ENCODE peak calls at places on chromosome 12, in seven cellular contexts. S, Y, R, V, U, T and P are unnamed samples. For H3K27me3, the result is how much of the 10 kb centered on the place peaks cover.

GRCh38 chr12:4032906-4033628 is 159.9 kb upstream of the PARP11 start:
- DNase-seq in U (no peak), S (no peak), Y (peak), V (no peak), R (no peak), T (peak), P (no peak)

GRCh38 chr12:125403145-125403789 is 338.0 kb downstream of the AACS start:
- DNase-seq in V (no peak), T (no peak), R (peak), S (no peak), U (no peak), Y (peak), P (no peak)

GRCh38 chr12:47033081-47033480 is 46.3 kb upstream of the PCED1B start:
- DNase-seq in U (no peak), S (peak), Y (peak), T (no peak), R (no peak), V (no peak), P (no peak)

GRCh38 chr12:1594045-1594294 is 411 bp downstream of the FBXL14 start:
- DNase-seq in Y (peak), T (no peak), S (peak), R (peak), U (no peak), V (peak), P (peak)

GRCh38 chr12:124695861-124696260 is 128.4 kb upstream of the NCOR2 start:
- DNase-seq in V (no peak), U (no peak), Y (peak), R (peak), T (no peak), S (no peak), P (no peak)

GRCh38 chr12:8647968-8648367 is 14.7 kb downstream of the MFAP5 start:
- DNase-seq in T (no peak), S (no peak), V (no peak), U (no peak), R (peak), Y (no peak), P (no peak)

GRCh38 chr12:65568517-65568916 is 255.8 kb upstream of the HMGA2 start:
- DNase-seq in R (no peak), S (no peak), V (no peak), U (no peak), Y (peak), T (no peak), P (no peak)

GRCh38 chr12:97781342-97781741 is 318.7 kb downstream of the RMST start:
- DNase-seq in U (no peak), T (no peak), R (no peak), V (no peak), S (no peak), Y (no peak), P (no peak)

GRCh38 chr12:126509587-126509986 is 1444.4 kb downstream of the AACS start:
- DNase-seq in T (no peak), S (no peak), Y (no peak), U (no peak), V (no peak), R (no peak), P (no peak)

GRCh38 chr12:10404798-10405197 is 4.8 kb downstream of the KLRC4 start:
- DNase-seq in S (no peak), T (no peak), Y (no peak), U (no peak), V (no peak), R (no peak), P (no peak)

GRCh38 chr12:33296529-33296928 is 143.1 kb downstream of the SYT10 start:
- DNase-seq in R (no peak), S (no peak), Y (no peak), V (no peak), T (no peak), U (no peak), P (no peak)

GRCh38 chr12:49692851-49693250 is 14.4 kb downstream of the FMNL3 start:
- DNase-seq in T (no peak), U (no peak), S (no peak), R (no peak), V (no peak), Y (no peak), P (no peak)

GRCh38 chr12:101667591-101667990 is 29.8 kb upstream of the CHPT1 start:
- DNase-seq in S (no peak), T (no peak), R (no peak), U (no peak), Y (no peak), V (no peak), P (no peak)

GRCh38 chr12:58757422-58757821 is 162.9 kb downstream of the LRIG3 start:
- DNase-seq in V (no peak), S (no peak), Y (peak), T (no peak), U (no peak), R (no peak), P (no peak)

GRCh38 chr12:48917857-48918537 is 7.3 kb downstream of the FKBP11 start:
- DNase-seq in R (no peak), U (no peak), V (no peak), T (no peak), Y (no peak), S (no peak), P (no peak)

GRCh38 chr12:64627781-64628180 is 17.5 kb downstream of the RASSF3 start:
- DNase-seq in Y (peak), R (no peak), U (no peak), S (no peak), V (no peak), T (no peak), P (no peak)

GRCh38 chr12:15220451-15220850 is 766 bp downstream of the RERG start:
- DNase-seq in Y (no peak), V (no peak), U (no peak), T (no peak), R (no peak), S (no peak), P (no peak)

GRCh38 chr12:9244894-9245293 is 36.7 kb upstream of the PZP start:
- DNase-seq in U (no peak), T (no peak), V (no peak), R (no peak), S (no peak), Y (peak), P (no peak)

DNA sequence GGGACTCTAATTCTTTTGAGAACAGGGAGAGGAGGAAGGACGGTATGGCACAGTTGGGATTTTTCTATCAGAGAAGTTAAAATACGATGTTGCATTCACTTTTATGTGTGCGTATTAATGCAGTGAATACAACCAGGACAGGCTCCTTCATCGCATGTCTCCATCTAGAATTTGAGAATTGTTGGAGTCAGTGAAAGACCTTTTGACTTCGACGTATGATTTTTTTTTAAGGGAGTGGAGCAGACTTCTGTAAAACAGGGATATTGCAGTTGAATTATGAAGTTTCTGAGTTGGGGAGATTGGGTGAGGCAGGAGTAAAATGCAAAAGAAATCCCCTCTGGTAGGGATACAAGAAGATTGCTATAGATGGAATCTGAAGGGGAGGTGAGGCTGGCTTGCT is 9.6 kb upstream of the TBX3 start:
- DNase-seq in V (no peak), R (no peak), U (no peak), Y (no peak), T (no peak), S (no peak), P (no peak)
- H3K27me3 ChIP-seq in V (under half), R (half or more), U (under half), Y (under half), T (under half), S (half or more), P (half or more)

GRCh38 chr12:102970780-102971179 is 13.3 kb downstream of the ASCL1 start:
- DNase-seq in Y (no peak), R (no peak), S (no peak), V (no peak), U (no peak), T (no peak), P (no peak)
- H3K27me3 ChIP-seq in Y (under half), R (under half), S (under half), V (under half), U (under half), T (under half), P (under half)

GRCh38 chr12:38141239-38141638 is 175.3 kb upstream of the ALG10B start:
- DNase-seq in V (no peak), T (no peak), S (no peak), Y (no peak), R (no peak), U (no peak), P (no peak)
- H3K27me3 ChIP-seq in V (under half), T (under half), S (under half), Y (under half), R (under half), U (under half), P (under half)

GRCh38 chr12:26126340-26127284 is 1.8 kb upstream of the BHLHE41 start:
- DNase-seq in Y (peak), R (peak), U (peak), S (peak), T (no peak), V (peak), P (peak)
- H3K27me3 ChIP-seq in Y (under half), R (under half), U (under half), S (half or more), T (under half), V (under half), P (under half)